ENCODE peak calls at places on chromosomes 3 and 15, in eight cellular contexts. K is RPMI7951; J is stimulated activated effector memory CD8-positive, alpha-beta T cell treated with anti-CD3 and anti-CD28 coated beads, Interleukin-12 subunit alpha, Interleukin-12 subunit beta, amount 100 ng/mL, for 72 hours; Q is stimulated activated CD8-positive, alpha-beta memory T cell treated with anti-CD3 and anti-CD28 coated beads, Interleukin-4, amount 100 ng/mL, for 24 hours; B is HT-29; X is T-helper 1 cell; S is frontal cortex; M is 8988T. A is an unnamed sample.

GRCh38 chr15:51366911-51367310 is 25.5 kb downstream of the GLDN start:
- DNase-seq in K (peak; percentile 29), J (no peak), Q (no peak), B (peak; percentile 95), X (no peak), S (no peak), M (no peak), A (no peak)

GRCh38 chr15:101602801-101603200 is 49.4 kb downstream of the TM2D3 start:
- DNase-seq in K (no peak), J (no peak), Q (no peak), B (no peak), X (no peak), S (no peak), M (no peak), A (no peak)

GRCh38 chr15:42593143-42593542 is 17.7 kb downstream of the STARD9 start:
- DNase-seq in K (no peak), J (no peak), Q (no peak), B (no peak), X (no peak), S (no peak), M (no peak), A (no peak)

GRCh38 chr3:59498995-59499394 is 449.2 kb upstream of the CFAP20DC start:
- DNase-seq in K (peak; percentile 70), J (no peak), Q (no peak), B (no peak), X (no peak), S (no peak), M (no peak), A (no peak)

GRCh38 chr3:48402281-48402732 is 27.6 kb downstream of the PLXNB1 start:
- DNase-seq in K (peak; percentile 88), J (peak; percentile 30), Q (no peak), B (no peak), X (no peak), S (peak; percentile 58), M (peak; percentile 61), A (peak; percentile 18)

GRCh38 chr3:183491923-183492848 is 63.3 kb downstream of the KLHL6 start:
- DNase-seq in K (no peak), J (no peak), Q (no peak), B (no peak), X (no peak), S (no peak), M (no peak), A (no peak)

GRCh38 chr3:17433866-17434265 is 308.6 kb downstream of the TBC1D5 start:
- DNase-seq in K (no peak), J (no peak), Q (no peak), B (no peak), X (no peak), S (no peak), M (no peak), A (no peak)

GRCh38 chr15:74788716-74789151 is 6.9 kb downstream of the CSK start:
- DNase-seq in K (no peak), J (peak; percentile 79), Q (no peak), B (no peak), X (peak; percentile 54), S (no peak), M (no peak), A (no peak)

GRCh38 chr15:80504931-80505330 is 100.7 kb downstream of the ARNT2 start:
- DNase-seq in K (no peak), J (no peak), Q (no peak), B (no peak), X (no peak), S (no peak), M (no peak), A (no peak)

GRCh38 chr15:48859426-48859825 is 18.5 kb upstream of the EID1 start:
- DNase-seq in K (no peak), J (no peak), Q (no peak), B (no peak), X (no peak), S (no peak), M (no peak), A (no peak)

GRCh38 chr15:63231717-63232116 is 42.3 kb downstream of the RAB8B start:
- DNase-seq in K (no peak), J (no peak), Q (no peak), B (no peak), X (no peak), S (no peak), M (no peak), A (no peak)

GRCh38 chr3:143991713-143992112 is 20.1 kb downstream of the DIPK2A start:
- DNase-seq in K (no peak), J (no peak), Q (no peak), B (no peak), X (no peak), S (no peak), M (no peak), A (no peak)

GRCh38 chr3:16993227-16993626 is 108.5 kb downstream of the PLCL2 start:
- DNase-seq in K (no peak), J (no peak), Q (no peak), B (no peak), X (no peak), S (no peak), M (no peak), A (no peak)

GRCh38 chr3:51706788-51707731 is at the start of gene GRM2:
- DNase-seq in K (peak; percentile 24), J (no peak), Q (no peak), B (no peak), X (no peak), S (peak; percentile 87), M (peak; percentile 85), A (peak; percentile 97)

GRCh38 chr15:80942266-80942665 is 47.4 kb downstream of the MESD start:
- DNase-seq in K (no peak), J (no peak), Q (no peak), B (no peak), X (no peak), S (no peak), M (no peak), A (no peak)

GRCh38 chr15:60760646-60761504 is 281.9 kb upstream of the ICE2 start:
- DNase-seq in K (peak; percentile 69), J (no peak), Q (no peak), B (no peak), X (no peak), S (no peak), M (no peak), A (no peak)

GRCh38 chr3:15804553-15805095 is 6.8 kb upstream of the ANKRD28 start:
- DNase-seq in K (peak; percentile 47), J (no peak), Q (no peak), B (no peak), X (no peak), S (no peak), M (no peak), A (no peak)

GRCh38 chr3:134441321-134441720 is 44.5 kb downstream of the ANAPC13 start:
- DNase-seq in K (no peak), J (peak; percentile 10), Q (no peak), B (no peak), X (no peak), S (no peak), M (no peak), A (no peak)

GRCh38 chr3:129794319-129795201 is 99.0 kb downstream of the TMCC1 start:
- DNase-seq in K (no peak), J (no peak), Q (no peak), B (peak; percentile 89), X (no peak), S (no peak), M (no peak), A (peak; percentile 14)

GRCh38 chr3:56917740-56918568 is 116.2 kb upstream of the ARHGEF3 start:
- DNase-seq in K (no peak), J (peak; percentile 80), Q (no peak), B (no peak), X (no peak), S (no peak), M (no peak), A (no peak)

GRCh38 chr3:123576119-123576518 is 8.7 kb downstream of the HACD2 start:
- DNase-seq in K (no peak), J (no peak), Q (no peak), B (no peak), X (no peak), S (no peak), M (no peak), A (no peak)

GRCh38 chr15:23052522-23052921 is 13.2 kb upstream of the TUBGCP5 start:
- DNase-seq in K (no peak), J (no peak), Q (no peak), B (no peak), X (no peak), S (no peak), M (no peak), A (no peak)

GRCh38 chr15:66707310-66708160 is 5.5 kb downstream of the SMAD6 start:
- DNase-seq in K (no peak), J (no peak), Q (no peak), B (no peak), X (no peak), S (no peak), M (peak; percentile 69), A (peak; percentile 90)

GRCh38 chr3:114539525-114539924 is 245.7 kb downstream of the TIGIT start:
- DNase-seq in K (no peak), J (no peak), Q (no peak), B (no peak), X (no peak), S (no peak), M (no peak), A (no peak)

A was measured in SK-N-SH.